ENCODE peak calls at places on chromosomes 6 and 20, in four cellular contexts. G is K562, K is HepG2, R is GM12878. L is an unnamed sample.
A peak's percentile ranks its signal among the peaks of the same experiment; 100 is the strongest.

GRCh38 chr6:26592649-26593048 is 4.1 kb upstream of the ABT1 start:
- DNase-seq in R (no peak), G (peak; percentile 38), K (peak; percentile 30), L (no peak)

GRCh38 chr6:27871919-27872633 is 40.1 kb downstream of the OR2B2 start:
- DNase-seq in G (no peak), R (peak; percentile 99), K (no peak), L (no peak)

GRCh38 chr20:31707258-31707615 is 15.4 kb downstream of the BCL2L1 start:
- DNase-seq in R (no peak), K (no peak), G (no peak), L (no peak)

GRCh38 chr6:30041821-30042220 is 19.2 kb upstream of the POLR1H start:
- DNase-seq in G (no peak), K (no peak), R (no peak), L (no peak)

GRCh38 chr6:149246691-149247384 is 70.7 kb upstream of the TAB2 start:
- DNase-seq in R (peak; percentile 66), K (no peak), G (no peak), L (no peak)

GRCh38 chr6:166989427-166990034 is 9.7 kb upstream of the CEP43 start:
- DNase-seq in K (peak; percentile 47), G (peak; percentile 26), R (no peak), L (no peak)

GRCh38 chr20:25018841-25019240 is 26.3 kb upstream of the APMAP start:
- DNase-seq in K (no peak), G (no peak), R (no peak), L (no peak)

GRCh38 chr20:24027229-24027628 is 38.6 kb upstream of the GGTLC1 start:
- DNase-seq in K (no peak), R (peak; percentile 2), G (no peak), L (no peak)

GRCh38 chr6:132041706-132042105 is 90.5 kb upstream of the CCN2 start:
- DNase-seq in R (no peak), G (no peak), K (no peak), L (no peak)

GRCh38 chr6:46606318-46606717 is 46.3 kb downstream of the CYP39A1 start:
- DNase-seq in K (no peak), G (no peak), R (no peak), L (no peak)

GRCh38 chr6:144912474-144912873 is 627.3 kb downstream of the UTRN start:
- DNase-seq in R (no peak), K (no peak), G (no peak), L (no peak)

GRCh38 chr6:45500924-45501816 is 123.4 kb upstream of the SUPT3H start:
- DNase-seq in R (no peak), G (peak; percentile 64), K (peak; percentile 71), L (no peak)

GRCh38 chr6:52125139-52125538 is 37.7 kb upstream of the PKHD1 start:
- DNase-seq in R (no peak), K (peak; percentile 20), G (no peak), L (no peak)

GRCh38 chr6:102813489-102814275 is 1420.2 kb downstream of the GRIK2 start:
- DNase-seq in K (no peak), R (no peak), G (no peak), L (no peak)

GRCh38 chr6:95548188-95548837 is 29.0 kb upstream of the MANEA start:
- DNase-seq in K (no peak), R (no peak), G (no peak), L (no peak)

GRCh38 chr6:122645256-122645655 is 35.1 kb downstream of the PKIB start:
- DNase-seq in K (no peak), G (no peak), R (no peak), L (no peak)

GRCh38 chr6:160992323-160993314 is 1.1 kb downstream of the MAP3K4 start:
- DNase-seq in R (no peak), G (peak; percentile 86), K (peak; percentile 79), L (peak; percentile 71)

GRCh38 chr6:2124260-2124709 is 121.1 kb downstream of the GMDS start:
- DNase-seq in G (peak; percentile 21), R (no peak), K (no peak), L (no peak)

GRCh38 chr20:29689411-29690225 is 1567.8 kb upstream of the DEFB115 start:
- DNase-seq in G (peak; percentile 66), K (no peak), R (no peak), L (no peak)

GRCh38 chr6:98871057-98871456 is 36.7 kb downstream of the POU3F2 start:
- DNase-seq in G (no peak), R (no peak), K (no peak), L (no peak)

GRCh38 chr20:35870541-35871307 is 83.6 kb downstream of the SCAND1 start:
- DNase-seq in K (no peak), R (no peak), G (no peak), L (no peak)

GRCh38 chr6:5729813-5730212 is 276.9 kb downstream of the NRN1 start:
- DNase-seq in K (no peak), R (no peak), G (no peak), L (no peak)

GRCh38 chr6:42783876-42784738 is 2.3 kb downstream of the BICRAL start:
- DNase-seq in K (no peak), R (no peak), G (no peak), L (no peak)

GRCh38 chr6:152984387-152984872 is 1.6 kb upstream of the FBXO5 start:
- DNase-seq in K (no peak), G (no peak), R (peak; percentile 51), L (no peak)

GRCh38 chr6:81557811-81558210 is 194.7 kb downstream of the TENT5A start:
- DNase-seq in G (no peak), R (no peak), K (no peak), L (no peak)

GRCh38 chr20:24777746-24778145 is 171.3 kb upstream of the CST7 start:
- DNase-seq in R (no peak), K (no peak), G (no peak), L (no peak)

GRCh38 chr20:63085087-63085861 is 78.5 kb upstream of the BHLHE23 start:
- DNase-seq in G (no peak), K (no peak), R (no peak), L (no peak)

GRCh38 chr6:27617700-27618689 is 145.1 kb upstream of the ZNF184 start:
- DNase-seq in K (no peak), G (peak; percentile 73), R (no peak), L (no peak)

GRCh38 chr6:145540741-145541140 is 194.6 kb downstream of the EPM2A start:
- DNase-seq in G (no peak), K (no peak), R (no peak), L (no peak)

GRCh38 chr20:44629017-44629385 is 22.5 kb downstream of the ADA start:
- DNase-seq in K (no peak), G (no peak), R (no peak), L (no peak)

GRCh38 chr6:30480536-30481156 is 8.7 kb upstream of the HLA-E start:
- DNase-seq in G (no peak), R (no peak), K (no peak), L (no peak)

GRCh38 chr6:139373154-139373927 is 1.1 kb downstream of the CITED2 start:
- DNase-seq in R (peak; percentile 37), K (peak; percentile 50), G (peak; percentile 49), L (peak; percentile 61)
- TF ChIP-seq HDAC6 in R (no peak), K (no peak), G (no peak), L (no peak)

GRCh38 chr6:44151348-44152108 is 7.1 kb upstream of the CAPN11 start:
- DNase-seq in G (peak; percentile 88), R (no peak), K (peak; percentile 39), L (peak; percentile 99)
- TF ChIP-seq HDAC6 in G (no peak), R (no peak), K (no peak), L (no peak)

GRCh38 chr6:140779341-140779740 is 1353.4 kb upstream of the GJE1 start:
- DNase-seq in R (no peak), G (no peak), K (no peak), L (no peak)
- TF ChIP-seq HDAC6 in R (no peak), G (no peak), K (no peak), L (no peak)

DNA sequence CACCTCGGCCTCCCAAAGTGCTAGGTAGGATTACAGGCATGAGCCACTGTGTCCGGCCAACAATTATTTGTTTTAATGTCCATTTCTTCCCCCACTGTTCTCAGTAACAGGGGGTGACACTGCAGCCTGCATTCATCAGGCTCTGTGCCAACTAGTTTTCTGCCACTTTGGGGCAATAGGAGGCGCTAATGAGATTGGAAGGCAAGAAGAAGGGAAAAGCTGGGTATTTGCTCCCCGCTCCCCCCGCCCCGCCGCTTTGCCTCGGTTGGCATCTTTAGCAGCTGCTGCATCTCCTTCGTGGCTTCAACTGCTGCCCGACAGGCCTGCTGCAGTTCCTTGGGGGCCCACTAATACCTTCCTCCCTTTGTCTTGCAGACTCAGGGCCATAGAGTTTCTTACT is 35.0 kb upstream of the MDGA1 start:
- DNase-seq in R (no peak), G (peak; percentile 42), K (no peak), L (no peak)
- TF ChIP-seq HDAC6 in R (no peak), G (no peak), K (no peak), L (no peak)

DNA sequence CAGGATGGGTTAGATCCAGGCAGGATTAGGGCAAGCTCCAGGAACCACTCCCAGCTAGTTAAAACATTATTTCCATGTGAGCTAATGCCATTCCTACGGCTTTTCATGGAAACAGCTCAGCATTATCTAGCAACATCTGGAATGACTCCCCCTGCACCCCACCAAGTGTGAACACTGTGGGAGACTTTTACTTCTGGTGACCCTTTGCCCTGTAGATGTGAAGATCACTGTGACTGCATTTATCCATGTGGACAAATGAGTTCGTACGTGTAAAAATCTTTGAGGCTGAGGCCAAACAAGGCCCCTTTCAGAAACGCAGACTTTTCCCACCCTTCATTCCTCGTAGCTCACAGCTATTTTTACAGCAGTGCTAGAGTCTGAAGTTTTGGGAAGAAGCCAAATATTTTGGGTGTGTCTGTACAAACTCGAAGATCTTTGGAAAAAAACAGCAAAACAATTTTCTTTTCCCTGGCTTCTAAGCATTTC is 221.8 kb upstream of the SOX4 start:
- DNase-seq in R (no peak), K (peak; percentile 54), G (no peak), L (no peak)
- TF ChIP-seq HDAC6 in R (no peak), K (no peak), G (no peak), L (no peak)

L was measured in H1.